ENCODE peak calls at places on chromosomes 1 and 21, in six cellular contexts. M is K562, N is GM12878, V is H1, K is GM12891, G is HepG2. I is an unnamed sample.

GRCh38 chr21:43301424-43302355 is 125.2 kb downstream of the SIK1 start:
- DNase-seq in M (no peak), N (no peak), V (no peak), K (no peak), G (no peak), I (no peak)

GRCh38 chr1:182270731-182271130 is 120.9 kb downstream of the GLUL start:
- DNase-seq in M (no peak), N (no peak), V (no peak), K (no peak), G (no peak), I (no peak)

GRCh38 chr1:163794551-163794950 is 472.8 kb downstream of the NUF2 start:
- DNase-seq in M (no peak), N (no peak), V (no peak), K (no peak), G (no peak), I (no peak)

GRCh38 chr1:47562799-47563198 is 125.0 kb downstream of the FOXD2 start:
- DNase-seq in M (no peak), N (no peak), V (no peak), K (no peak), G (no peak), I (no peak)

GRCh38 chr21:45590246-45590725 is 48.0 kb upstream of the SLC19A1 start:
- DNase-seq in M (peak), N (no peak), V (peak), K (peak), G (no peak), I (peak)

GRCh38 chr1:113982955-113983742 is 3.9 kb downstream of the OLFML3 start:
- DNase-seq in M (no peak), N (no peak), V (no peak), K (no peak), G (no peak), I (no peak)

GRCh38 chr1:235207202-235207565 is 46.1 kb upstream of the RBM34 start:
- DNase-seq in M (peak), N (no peak), V (no peak), K (no peak), G (no peak), I (no peak)

GRCh38 chr1:80278936-80279335 is 1272.4 kb upstream of the ADGRL4 start:
- DNase-seq in M (no peak), N (no peak), V (no peak), K (no peak), G (no peak), I (no peak)

GRCh38 chr1:205495237-205495823 is 9.1 kb upstream of the CDK18 start:
- DNase-seq in M (peak), N (no peak), V (no peak), K (no peak), G (no peak), I (no peak)

GRCh38 chr1:36675106-36675505 is 192.4 kb upstream of the CSF3R start:
- DNase-seq in M (no peak), N (no peak), V (no peak), K (no peak), G (no peak), I (no peak)

GRCh38 chr1:119893238-119893791 is 3.0 kb downstream of the ADAM30 start:
- DNase-seq in M (no peak), N (no peak), V (no peak), K (no peak), G (no peak), I (no peak)

GRCh38 chr1:92043621-92044020 is 13.8 kb downstream of the EPHX4 start:
- DNase-seq in M (no peak), N (no peak), V (no peak), K (no peak), G (no peak), I (no peak)
- TF ChIP-seq POLR2A in M (no peak), N (no peak), V (no peak), K (no peak), G (no peak), I (no peak)

GRCh38 chr1:222307621-222308020 is 240.3 kb downstream of the HHIPL2 start:
- DNase-seq in M (no peak), N (no peak), V (no peak), K (no peak), G (no peak), I (no peak)
- TF ChIP-seq POLR2AphosphoS5 in M (no peak), N (no peak), V (no peak), K (no peak), G (no peak), I (no peak)

DNA sequence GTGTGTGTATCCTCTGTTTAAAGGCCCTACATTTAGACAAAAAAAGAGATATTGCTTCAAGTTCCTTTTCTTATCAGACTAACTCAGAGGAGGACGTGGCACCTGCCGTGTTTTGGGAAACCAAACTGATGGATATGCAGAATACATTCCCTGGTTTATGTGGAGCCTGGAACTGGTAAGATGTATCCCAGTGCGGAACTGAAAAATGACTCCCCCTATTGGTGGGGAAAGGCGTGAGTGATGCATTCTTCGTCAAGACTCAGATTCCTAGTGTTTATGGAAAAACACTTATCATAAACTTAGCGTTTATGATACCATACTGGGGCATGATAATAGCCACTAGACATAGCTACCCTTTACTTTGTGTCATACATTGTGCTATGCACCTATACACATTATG is 154.2 kb downstream of the ZNF326 start:
- DNase-seq in M (peak), N (no peak), V (no peak), K (no peak), G (no peak), I (no peak)
- TF ChIP-seq TAF1 in M (no peak), N (no peak), V (no peak), K (no peak), G (no peak), I (no peak)

DNA sequence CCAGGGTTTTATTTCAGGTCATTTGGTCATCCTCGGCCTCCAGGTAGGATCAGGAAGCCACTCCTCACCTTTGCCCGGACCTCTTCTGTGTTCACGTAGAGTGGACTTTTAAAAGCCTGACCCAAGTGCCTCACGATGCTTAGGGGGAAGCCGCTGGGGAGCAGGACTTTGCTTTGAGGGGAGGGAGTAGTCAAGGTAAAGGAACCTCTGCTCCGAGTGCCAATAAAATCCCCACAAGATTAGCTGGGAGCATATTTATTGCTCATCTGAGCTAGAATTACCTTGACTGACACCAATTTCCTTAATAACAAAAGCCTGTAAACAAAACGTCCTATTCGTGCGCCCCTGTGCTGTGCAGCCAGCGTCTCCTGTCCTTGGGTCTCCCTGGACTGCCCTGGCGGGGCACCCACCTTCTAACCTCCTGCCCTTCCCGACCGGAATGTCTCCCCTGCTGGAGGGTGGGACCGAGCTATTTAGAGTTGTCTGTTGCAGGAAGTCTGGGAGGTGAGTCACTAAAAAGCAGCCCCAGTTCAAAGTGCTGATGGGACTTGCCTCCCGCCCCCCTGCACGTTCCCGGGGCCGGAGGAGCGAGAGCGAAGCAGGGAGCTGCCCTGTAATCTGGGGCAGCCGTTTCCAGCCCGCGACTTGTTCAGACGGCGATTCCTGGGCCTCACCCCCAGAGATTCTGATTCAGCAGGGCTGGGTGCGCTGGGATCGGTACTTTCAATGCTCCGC is 818 bp upstream of the DHRS3 start:
- DNase-seq in M (peak), N (no peak), V (no peak), K (no peak), G (peak), I (no peak)
- TF ChIP-seq POLR2A in M (no peak), N (no peak), V (no peak), K (no peak), G (peak), I (no peak)

DNA sequence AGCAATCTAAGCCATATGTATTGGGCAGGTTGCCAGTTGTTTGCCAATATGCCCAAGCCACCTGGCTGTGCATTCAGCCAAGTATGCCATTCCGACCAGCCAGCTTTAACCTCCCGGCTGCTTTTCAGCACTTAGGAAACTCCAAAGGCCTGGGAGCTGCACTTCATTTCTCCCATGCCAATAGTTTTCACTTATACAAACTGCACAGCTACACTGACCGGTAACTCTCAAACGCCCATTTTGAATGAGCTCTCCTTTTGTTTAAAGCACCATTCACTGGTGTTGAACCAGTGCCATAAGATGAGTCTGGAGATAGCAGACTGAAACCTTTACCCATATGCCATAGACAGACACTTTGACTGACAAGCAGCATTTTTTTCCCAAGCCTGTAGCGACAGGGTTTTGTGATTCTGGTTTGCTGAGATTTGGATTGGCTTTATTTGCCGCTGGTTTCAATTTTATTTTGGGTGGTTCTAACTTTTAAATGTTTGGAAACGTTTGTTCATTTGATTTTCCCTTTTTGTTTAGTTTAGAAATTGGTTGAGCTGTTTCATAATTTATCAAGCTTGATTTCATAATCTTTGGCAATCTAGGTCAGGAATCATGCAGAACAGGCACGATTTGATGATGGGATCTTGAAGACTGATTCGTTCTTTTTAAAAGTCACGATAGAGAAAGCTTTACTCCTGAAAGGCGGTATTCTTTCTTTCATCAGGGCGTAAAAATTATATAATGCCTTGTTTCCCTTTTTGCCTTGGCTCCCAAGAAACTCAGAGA is 144.6 kb downstream of the NFIA start:
- DNase-seq in M (no peak), N (no peak), V (no peak), K (no peak), G (no peak), I (no peak)
- TF ChIP-seq POLR2AphosphoS5 in M (no peak), N (no peak), V (no peak), K (no peak), G (no peak), I (no peak)

DNA sequence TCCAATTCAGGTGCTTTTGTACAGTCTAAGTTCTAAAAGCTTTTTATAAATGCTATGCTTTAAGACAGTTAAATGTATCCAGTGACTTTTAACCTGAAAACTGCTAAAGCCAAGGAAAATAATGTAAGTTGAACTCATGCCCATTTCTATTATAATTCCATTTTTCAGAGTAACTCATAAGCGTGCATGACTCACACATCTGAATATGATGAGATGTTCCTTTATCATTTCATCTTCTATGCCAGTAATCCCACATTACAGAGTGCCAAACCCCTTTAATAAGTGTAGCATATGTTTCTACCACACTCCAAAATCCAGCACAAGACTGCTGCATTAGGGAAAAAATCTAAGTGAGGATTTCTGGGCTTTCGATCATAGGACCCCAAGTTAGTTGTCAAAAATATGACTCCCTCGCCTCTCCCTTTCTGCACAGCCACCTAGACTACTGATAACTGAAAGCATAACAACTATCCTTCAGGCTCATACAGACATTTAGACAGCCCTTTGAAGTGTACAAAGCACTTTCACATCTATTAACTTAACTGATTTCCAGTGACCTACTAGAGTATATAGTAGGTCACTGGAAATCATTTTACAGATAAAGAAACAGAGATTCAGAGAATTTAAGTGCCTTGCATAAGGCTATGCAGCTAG is 45.3 kb downstream of the JAK1 start:
- DNase-seq in M (no peak), N (no peak), V (no peak), K (no peak), G (no peak), I (no peak)
- TF ChIP-seq TAF1 in M (no peak), N (no peak), V (no peak), K (no peak), G (no peak), I (no peak)

GRCh38 chr1:223870617-223871574 is 25.1 kb upstream of the TP53BP2 start:
- DNase-seq in M (peak), N (no peak), V (no peak), K (no peak), G (no peak), I (no peak)
- TF ChIP-seq POLR2A in M (no peak), N (no peak), V (no peak), K (no peak), G (no peak), I (no peak)

DNA sequence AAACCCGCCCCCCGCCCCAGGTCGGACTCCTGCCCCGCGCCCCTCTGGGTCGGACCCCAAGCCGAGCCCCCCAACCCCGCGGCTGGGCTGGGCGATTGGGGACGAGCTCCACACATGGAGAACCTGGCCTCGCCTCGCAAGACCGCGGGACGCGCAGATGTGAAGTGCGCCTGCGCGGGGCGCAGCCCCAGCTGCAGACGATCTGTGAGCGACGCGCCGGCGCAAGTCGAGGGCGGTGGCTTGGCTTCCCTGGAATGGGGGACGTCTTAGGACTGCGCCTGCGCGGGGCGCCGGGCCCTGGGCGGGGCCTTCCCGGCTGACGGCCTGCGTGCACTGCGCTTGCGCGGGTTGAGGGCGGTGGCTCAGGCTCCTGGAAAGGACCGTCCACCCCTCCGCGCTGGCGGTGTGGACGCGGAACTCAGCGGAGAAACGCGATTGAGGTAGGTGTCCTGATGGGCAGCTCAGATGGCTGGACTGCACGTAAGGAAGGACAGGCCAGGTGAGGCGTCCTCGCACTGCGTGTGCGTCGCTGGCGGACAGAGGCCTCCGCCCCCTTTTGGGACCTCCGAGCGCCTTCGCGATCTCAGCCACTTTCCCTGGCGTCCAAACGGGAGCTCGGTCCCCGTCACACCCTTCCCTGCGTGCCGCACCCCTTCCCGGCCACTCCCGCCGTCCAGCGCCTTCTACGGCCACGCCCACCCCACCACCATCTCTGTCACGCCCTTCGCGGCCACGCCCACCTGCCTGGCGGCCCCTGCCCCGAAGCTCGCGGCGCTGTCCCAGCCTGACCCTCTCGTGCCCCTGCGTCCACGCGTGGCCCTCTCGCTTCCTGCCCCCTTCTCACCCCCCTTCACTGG is at the start of gene PRMT2:
- DNase-seq in M (peak), N (peak), V (peak), K (peak), G (peak), I (peak)
- TF ChIP-seq POLR2AphosphoS5 in M (peak), N (peak), V (peak), K (peak), G (peak), I (peak)

I was measured in GM12892.